ENCODE peak calls at places on chromosomes 4 and X, in five cellular contexts. E is endothelial cell of umbilical vein, K is esophagus squamous epithelium, H is epithelial cell of esophagus, Z is mucosa of descending colon. S is an unnamed sample.

GRCh38 chrX:122739770-122740169 is 444.3 kb upstream of the GRIA3 start:
- DNase-seq in E (no peak), K (no peak), H (peak), Z (no peak), S (no peak)

GRCh38 chr4:181971411-181971810 is 271.8 kb upstream of the TENM3 start:
- DNase-seq in E (no peak), K (no peak), H (no peak), Z (no peak), S (peak)

GRCh38 chr4:175916636-175917351 is 104.7 kb upstream of the GPM6A start:
- DNase-seq in E (no peak), K (no peak), H (no peak), Z (no peak), S (no peak)

GRCh38 chrX:49106930-49107329 is 16.6 kb downstream of the GPKOW start:
- DNase-seq in E (peak), K (no peak), H (peak), Z (no peak), S (peak)

GRCh38 chr4:85968945-85969830 is 390.7 kb downstream of the MAPK10 start:
- DNase-seq in E (peak), K (no peak), H (peak), Z (no peak), S (peak)

GRCh38 chr4:6183740-6184139 is 16.6 kb downstream of the JAKMIP1 start:
- DNase-seq in E (no peak), K (no peak), H (no peak), Z (no peak), S (no peak)

GRCh38 chrX:153925739-153926593 is at the start of gene ARHGAP4:
- DNase-seq in E (no peak), K (no peak), H (no peak), Z (peak), S (no peak)

GRCh38 chrX:154539077-154539476 is 7.6 kb downstream of the G6PD start:
- DNase-seq in E (no peak), K (no peak), H (no peak), Z (no peak), S (no peak)

GRCh38 chrX:128052303-128052702 is at the start of gene ACTRT1:
- DNase-seq in E (no peak), K (no peak), H (no peak), Z (no peak), S (no peak)

GRCh38 chr4:100278567-100278966 is 88.3 kb upstream of the DDIT4L start:
- DNase-seq in E (no peak), K (no peak), H (peak), Z (no peak), S (no peak)

GRCh38 chr4:148287111-148287510 is 155.1 kb downstream of the NR3C2 start:
- DNase-seq in E (no peak), K (no peak), H (no peak), Z (no peak), S (no peak)

GRCh38 chrX:1453390-1453783 is 678 bp upstream of the ASMTL start:
- DNase-seq in E (no peak), K (no peak), H (no peak), Z (peak), S (no peak)
- H3K4me3 ChIP-seq in E (peak), K (peak), H (peak), Z (peak), S (peak)

GRCh38 chr4:185017964-185018772 is at the start of gene HELT:
- DNase-seq in E (no peak), K (no peak), H (no peak), Z (no peak), S (no peak)
- H3K4me3 ChIP-seq in E (no peak), K (no peak), H (no peak), Z (no peak), S (no peak)

DNA sequence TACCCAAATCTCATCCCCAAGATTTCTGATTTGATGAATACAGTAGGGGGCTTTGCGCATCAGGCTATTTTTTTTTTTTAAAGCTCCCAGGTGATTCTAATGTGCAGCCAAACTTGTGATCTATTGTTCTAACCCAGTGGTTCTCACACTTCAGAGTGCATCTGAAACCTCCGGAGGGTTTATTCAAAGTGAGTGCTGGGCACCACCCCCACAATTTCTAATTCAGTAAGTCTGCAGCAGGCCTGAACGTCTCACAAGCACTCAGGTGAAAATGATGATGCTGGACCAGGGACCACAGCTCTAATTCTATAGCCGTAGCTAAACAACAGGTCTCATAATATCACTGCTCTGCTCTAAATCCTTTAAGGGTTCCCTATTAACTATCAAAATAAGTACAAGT is 211.4 kb downstream of the FMR1NB start:
- DNase-seq in E (no peak), K (no peak), H (no peak), Z (no peak), S (no peak)
- H3K4me3 ChIP-seq in E (no peak), K (no peak), H (no peak), Z (no peak), S (no peak)

DNA sequence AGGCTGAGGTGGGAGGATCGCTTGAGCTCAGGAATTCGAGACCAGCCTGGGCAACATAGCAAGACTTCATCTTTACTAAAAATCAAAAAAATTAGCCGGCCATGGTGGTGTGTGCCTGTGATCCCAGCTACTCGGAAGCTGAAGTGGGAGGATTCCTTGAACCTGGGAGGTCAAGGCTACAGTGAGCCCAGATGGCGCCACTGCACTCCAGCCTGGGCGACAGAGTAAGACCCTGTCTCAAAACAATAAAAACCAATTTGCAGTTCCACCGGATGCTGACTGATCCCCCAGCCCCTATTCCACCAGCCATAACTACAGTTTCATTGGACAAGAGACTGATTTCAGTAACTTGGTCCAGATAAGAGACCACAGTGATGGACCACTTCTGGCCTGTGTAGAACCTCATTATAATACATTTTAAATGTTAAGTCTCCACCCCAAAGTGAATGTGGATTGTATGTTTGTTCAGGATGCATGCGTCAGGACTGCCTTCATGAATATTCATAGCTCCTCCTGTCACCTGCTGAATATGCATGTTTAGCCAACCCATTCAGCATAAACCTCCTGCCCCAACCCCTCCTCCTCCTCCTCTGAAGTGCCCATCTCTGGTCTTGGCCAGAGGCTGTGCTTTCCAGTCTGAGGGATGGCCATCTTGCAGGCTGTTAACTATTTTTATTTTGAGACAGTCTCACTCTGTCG is 2.3 kb upstream of the SLBP start:
- DNase-seq in E (no peak), K (no peak), H (peak), Z (no peak), S (no peak)
- H3K4me3 ChIP-seq in E (no peak), K (no peak), H (no peak), Z (no peak), S (no peak)

GRCh38 chr4:52853351-52853750 is 8.8 kb upstream of the RASL11B start:
- DNase-seq in E (no peak), K (no peak), H (peak), Z (no peak), S (no peak)
- H3K4me3 ChIP-seq in E (no peak), K (no peak), H (no peak), Z (no peak), S (no peak)

GRCh38 chr4:144645102-144645469 is 870 bp upstream of the HHIP start:
- DNase-seq in E (no peak), K (no peak), H (no peak), Z (peak), S (no peak)
- H3K4me3 ChIP-seq in E (peak), K (peak), H (no peak), Z (no peak), S (no peak)